ENCODE peak calls at places on chromosomes 1 and 21, in four cellular contexts. N is effector memory CD4-positive, alpha-beta T cell; K is RWPE2; W is IMR-90. D is an unnamed sample.

GRCh38 chr1:236163460-236164153 is 21.3 kb downstream of the GPR137B start:
- DNase-seq in W (no peak), K (no peak), N (no peak), D (no peak)

GRCh38 chr1:160641323-160642280 is 5.2 kb downstream of the SLAMF1 start:
- DNase-seq in N (no peak), K (no peak), W (no peak), D (no peak)

GRCh38 chr1:27772071-27772470 is 948 bp upstream of the STX12 start:
- DNase-seq in N (no peak), K (no peak), W (no peak), D (no peak)

GRCh38 chr1:221087919-221088318 is 208.7 kb downstream of the HLX start:
- DNase-seq in W (peak), K (no peak), N (no peak), D (no peak)

GRCh38 chr1:38084700-38085099 is 38.1 kb upstream of the POU3F1 start:
- DNase-seq in K (no peak), N (no peak), W (no peak), D (no peak)

GRCh38 chr21:26099610-26100219 is 70.9 kb downstream of the APP start:
- DNase-seq in K (no peak), N (no peak), W (peak), D (peak)

GRCh38 chr1:93235261-93235660 is 54.7 kb downstream of the CCDC18 start:
- DNase-seq in N (no peak), K (no peak), W (no peak), D (no peak)

GRCh38 chr1:54591127-54591756 is 32.1 kb downstream of the FAM151A start:
- DNase-seq in W (peak), N (no peak), K (no peak), D (no peak)

GRCh38 chr1:110214454-110215404 is 4.6 kb downstream of the KCNC4 start:
- DNase-seq in N (no peak), K (peak), W (peak), D (no peak)

GRCh38 chr1:184426278-184426674 is 39.4 kb downstream of the C1orf21 start:
- DNase-seq in K (no peak), N (no peak), W (no peak), D (no peak)

GRCh38 chr1:116504308-116505156 is 66.3 kb downstream of the CD58 start:
- DNase-seq in N (peak), W (peak), K (no peak), D (peak)

GRCh38 chr1:150895618-150896017 is 8.7 kb downstream of the CTXND2 start:
- DNase-seq in W (peak), N (no peak), K (no peak), D (peak)

GRCh38 chr1:151596166-151596933 is 15.5 kb upstream of the SNX27 start:
- DNase-seq in W (peak), K (no peak), N (no peak), D (no peak)

GRCh38 chr1:45216200-45216541 is 9.8 kb upstream of the ZSWIM5 start:
- DNase-seq in N (no peak), W (no peak), K (no peak), D (no peak)

GRCh38 chr1:54581621-54582035 is 33.6 kb downstream of the ACOT11 start:
- DNase-seq in N (no peak), W (peak), K (peak), D (peak)

GRCh38 chr1:109620396-109620817 is 770 bp downstream of the AMPD2 start:
- DNase-seq in K (no peak), N (no peak), W (peak), D (peak)

GRCh38 chr1:234607091-234608025 is 2.6 kb downstream of the IRF2BP2 start:
- DNase-seq in K (no peak), W (no peak), N (peak), D (no peak)

GRCh38 chr21:32278068-32278467 is 781 bp downstream of the MIS18A start:
- DNase-seq in W (no peak), N (no peak), K (no peak), D (no peak)

GRCh38 chr1:211732276-211732571 is 56.8 kb upstream of the NEK2 start:
- DNase-seq in N (no peak), K (no peak), W (no peak), D (no peak)
- H3K27ac ChIP-seq in N (no peak), K (no peak), W (no peak), D (peak)

GRCh38 chr1:66332524-66332853 is 201.5 kb upstream of the SGIP1 start:
- DNase-seq in N (no peak), K (no peak), W (no peak), D (no peak)

GRCh38 chr1:66333463-66334232 is 200.3 kb upstream of the SGIP1 start:
- DNase-seq in N (no peak), W (no peak), K (no peak), D (no peak)

GRCh38 chr1:66331641-66332523 is 202.1 kb upstream of the SGIP1 start:
- DNase-seq in N (peak), K (no peak), W (peak), D (no peak)

GRCh38 chr1:66327582-66327981 is 206.4 kb upstream of the SGIP1 start:
- DNase-seq in W (no peak), N (no peak), K (no peak), D (no peak)

GRCh38 chr1:66330711-66331110 is 203.2 kb upstream of the SGIP1 start:
- DNase-seq in W (peak), K (no peak), N (no peak), D (no peak)
- H3K27ac ChIP-seq in W (peak), K (no peak), N (peak), D (peak)

GRCh38 chr1:201782353-201782752 is 46.6 kb upstream of the IPO9 start:
- DNase-seq in K (no peak), N (no peak), W (no peak), D (no peak)
- H3K27ac ChIP-seq in K (no peak), N (no peak), W (no peak), D (no peak)

DNA sequence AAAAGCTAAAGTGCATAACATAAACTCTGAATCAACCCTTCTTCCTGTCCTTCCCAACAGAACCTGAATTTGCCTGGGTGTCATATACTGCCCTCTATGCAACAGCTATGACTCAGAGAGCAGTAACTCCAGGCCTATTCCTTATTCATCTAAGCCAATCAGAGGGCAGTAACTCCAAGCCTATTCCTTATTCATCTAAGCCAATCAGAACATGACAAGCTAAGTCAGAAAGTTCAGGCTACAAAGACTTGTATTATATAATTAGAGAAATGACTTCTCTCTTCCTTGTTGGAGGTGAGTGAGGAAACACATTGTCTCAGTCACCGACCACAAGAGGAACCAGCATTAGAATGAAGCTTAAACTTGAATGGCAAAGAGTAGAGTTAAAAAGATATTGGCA is 26.2 kb upstream of the TADA1 start:
- DNase-seq in K (no peak), N (no peak), W (peak), D (no peak)
- H3K27ac ChIP-seq in K (no peak), N (no peak), W (no peak), D (no peak)

GRCh38 chr21:36603221-36603620 is 95.7 kb upstream of the SIM2 start:
- DNase-seq in K (no peak), N (no peak), W (no peak), D (no peak)
- H3K27ac ChIP-seq in K (no peak), N (no peak), W (no peak), D (no peak)

GRCh38 chr1:87334351-87335174 is 5.9 kb downstream of the LMO4 start:
- DNase-seq in W (peak), K (no peak), N (no peak), D (peak)

GRCh38 chr1:87335175-87335992 is 6.7 kb downstream of the LMO4 start:
- DNase-seq in N (peak), W (peak), K (peak), D (no peak)

GRCh38 chr1:87337606-87338005 is 8.9 kb downstream of the LMO4 start:
- DNase-seq in N (no peak), K (no peak), W (no peak), D (no peak)

GRCh38 chr1:87333692-87334347 is 5.1 kb downstream of the LMO4 start:
- DNase-seq in K (no peak), N (no peak), W (peak), D (no peak)

DNA sequence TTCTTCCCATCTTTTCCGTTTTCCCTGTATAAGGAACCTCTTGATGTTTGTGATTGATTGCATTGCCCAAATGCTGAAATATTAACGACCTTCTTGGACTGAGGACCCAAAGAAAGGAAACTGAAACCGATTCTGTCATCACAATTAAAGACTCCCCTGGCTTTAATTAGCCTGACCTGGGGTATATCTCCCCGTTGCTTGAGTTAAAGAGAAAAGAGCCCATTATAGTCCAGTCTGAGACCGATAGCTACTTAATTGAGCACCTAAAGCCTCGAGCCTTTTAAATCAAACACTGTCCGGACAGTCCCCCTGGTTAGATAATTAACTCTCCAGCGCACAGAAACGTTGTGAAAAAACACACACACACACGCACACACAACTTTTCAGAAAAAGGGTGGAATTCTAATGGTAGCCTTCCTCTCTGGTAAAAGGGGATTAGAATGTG is 8.0 kb downstream of the LMO4 start:
- DNase-seq in N (no peak), W (no peak), K (no peak), D (no peak)
- H3K27ac ChIP-seq in N (no peak), W (no peak), K (no peak), D (peak)

DNA sequence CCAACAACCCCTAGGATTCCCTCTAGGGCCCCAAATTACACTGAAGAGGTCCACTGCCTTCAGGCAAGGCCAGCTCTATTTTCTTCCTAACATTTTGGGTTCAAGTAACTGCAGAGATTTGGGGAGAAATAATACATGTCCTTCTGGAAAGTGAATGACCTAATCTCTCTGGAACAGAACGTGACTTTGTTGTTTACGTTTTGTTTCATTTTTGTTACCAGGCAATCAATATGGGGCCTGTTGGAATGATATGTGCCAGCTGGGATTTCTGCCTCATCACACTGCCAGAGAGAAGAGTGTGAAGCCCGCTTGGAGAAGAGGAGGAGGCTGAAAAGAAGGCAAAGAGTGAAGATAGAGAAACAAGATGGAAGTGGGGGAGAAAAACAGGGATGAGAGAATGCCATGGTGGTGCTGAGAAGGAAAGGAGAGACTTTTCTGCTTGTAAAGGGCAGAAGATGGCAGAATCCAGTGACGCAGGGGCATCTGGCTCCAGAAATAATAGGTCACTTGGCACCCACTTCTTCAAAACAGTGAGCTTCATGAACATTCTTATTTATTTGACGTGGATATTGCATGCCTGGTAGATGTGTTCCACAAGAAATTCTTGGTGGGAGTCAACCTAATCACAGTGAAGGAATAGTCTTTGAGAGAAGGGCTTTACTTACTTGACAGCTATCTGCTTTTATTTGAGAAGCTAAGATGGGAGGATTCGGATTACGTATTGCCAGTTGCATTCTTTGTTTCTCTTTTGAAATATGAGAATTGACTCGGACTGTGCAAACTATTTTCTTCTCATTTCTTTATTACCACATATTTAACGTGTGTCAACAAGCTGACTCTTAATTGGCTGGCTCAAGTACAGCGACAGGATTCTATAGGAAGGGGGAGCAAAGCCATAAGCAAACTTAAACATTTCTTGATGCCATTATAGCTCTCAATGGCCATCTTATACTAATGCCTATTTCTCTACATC is 117.0 kb downstream of the FASLG start:
- DNase-seq in W (peak), N (no peak), K (no peak), D (no peak)
- H3K27ac ChIP-seq in W (no peak), N (no peak), K (no peak), D (no peak)

GRCh38 chr1:6358144-6358624 is 35.4 kb downstream of the ACOT7 start:
- DNase-seq in K (peak), W (no peak), N (no peak), D (no peak)
- H3K27ac ChIP-seq in K (peak), W (no peak), N (peak), D (no peak)

GRCh38 chr1:47995306-47996050 is 1.7 kb downstream of the TRABD2B start:
- DNase-seq in K (no peak), W (no peak), N (no peak), D (no peak)
- H3K27ac ChIP-seq in K (no peak), W (no peak), N (no peak), D (no peak)

DNA sequence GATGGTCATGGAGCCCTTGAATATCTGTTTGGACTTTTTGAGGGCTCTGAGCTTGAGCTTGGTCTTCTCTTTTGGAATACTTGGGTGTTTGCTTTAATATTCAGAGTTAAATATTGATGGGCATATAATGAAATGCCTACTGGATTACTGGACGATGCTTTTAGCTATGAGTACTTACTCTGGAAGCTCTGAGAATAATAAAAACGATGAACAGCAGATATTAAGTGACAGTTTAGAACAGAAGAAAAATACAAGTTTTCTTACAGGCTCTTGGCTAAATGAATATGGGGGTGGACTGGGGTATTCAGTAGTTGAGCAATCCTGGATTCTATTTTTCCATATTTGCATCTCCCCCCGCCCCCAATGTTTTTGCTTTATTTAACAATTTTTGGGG is 20.7 kb downstream of the GALNT2 start:
- DNase-seq in K (no peak), N (no peak), W (no peak), D (no peak)
- H3K27ac ChIP-seq in K (peak), N (no peak), W (no peak), D (no peak)

D was measured in caudate nucleus.